ENCODE peak calls at places on chromosomes 5 and 9, in seven cellular contexts. E, F, V, L, C, B and P are unnamed samples.

GRCh38 chr5:6822556-6823343 is 109.5 kb downstream of the TENT4A start:
- DNase-seq in E (no peak), F (no peak), V (no peak), L (no peak), C (no peak), B (peak; percentile 66), P (no peak)

GRCh38 chr9:94951591-94952115 is 225.2 kb downstream of the AOPEP start:
- DNase-seq in E (no peak), F (no peak), V (no peak), L (no peak), C (no peak), B (no peak), P (no peak)

GRCh38 chr5:77851229-77852067 is 75.3 kb upstream of the TBCA start:
- DNase-seq in E (peak; percentile 57), F (no peak), V (peak; percentile 53), L (peak; percentile 29), C (no peak), B (peak; percentile 48), P (peak; percentile 29)

GRCh38 chr5:31990701-31991110 is 183.4 kb downstream of the GOLPH3 start:
- DNase-seq in E (no peak), F (no peak), V (peak; percentile 14), L (no peak), C (no peak), B (no peak), P (no peak)

GRCh38 chr5:14164164-14164720 is 21.1 kb downstream of the TRIO start:
- DNase-seq in E (no peak), F (no peak), V (no peak), L (no peak), C (no peak), B (no peak), P (no peak)

GRCh38 chr5:73451218-73452130 is 2.9 kb upstream of the FOXD1 start:
- DNase-seq in E (peak; percentile 72), F (peak; percentile 38), V (no peak), L (peak; percentile 77), C (no peak), B (peak; percentile 57), P (peak; percentile 31)

GRCh38 chr5:34652916-34653315 is 3.2 kb upstream of the RAI14 start:
- DNase-seq in E (no peak), F (no peak), V (no peak), L (no peak), C (no peak), B (no peak), P (no peak)

GRCh38 chr9:131676431-131676972 is 63.4 kb downstream of the RAPGEF1 start:
- DNase-seq in E (no peak), F (no peak), V (no peak), L (no peak), C (no peak), B (peak; percentile 36), P (no peak)

GRCh38 chr9:103681435-103681834 is 412.7 kb upstream of the SMC2 start:
- DNase-seq in E (no peak), F (no peak), V (no peak), L (no peak), C (no peak), B (no peak), P (no peak)

GRCh38 chr9:97598461-97599288 is 34.5 kb downstream of the TSTD2 start:
- DNase-seq in E (peak; percentile 69), F (peak; percentile 75), V (peak; percentile 88), L (peak; percentile 69), C (peak; percentile 62), B (peak; percentile 87), P (no peak)

GRCh38 chr5:78647411-78647818 is 1.2 kb downstream of the LHFPL2 start:
- DNase-seq in E (no peak), F (no peak), V (no peak), L (no peak), C (no peak), B (peak; percentile 22), P (no peak)

GRCh38 chr5:64811050-64811640 is 42.4 kb downstream of the CWC27 start:
- DNase-seq in E (no peak), F (no peak), V (no peak), L (no peak), C (peak; percentile 26), B (no peak), P (no peak)

GRCh38 chr5:37248387-37248969 is 698 bp downstream of the CPLANE1 start:
- DNase-seq in E (no peak), F (no peak), V (no peak), L (no peak), C (no peak), B (no peak), P (no peak)

GRCh38 chr9:81032030-81032572 is 657.2 kb downstream of the TLE1 start:
- DNase-seq in E (no peak), F (no peak), V (peak; percentile 71), L (no peak), C (no peak), B (no peak), P (no peak)

GRCh38 chr5:65708140-65708539 is 13.8 kb downstream of the SGTB start:
- DNase-seq in E (no peak), F (no peak), V (no peak), L (no peak), C (no peak), B (no peak), P (no peak)

GRCh38 chr5:19795218-19795617 is 192.8 kb downstream of the CDH18 start:
- DNase-seq in E (peak; percentile 13), F (no peak), V (no peak), L (no peak), C (no peak), B (no peak), P (no peak)

DNA sequence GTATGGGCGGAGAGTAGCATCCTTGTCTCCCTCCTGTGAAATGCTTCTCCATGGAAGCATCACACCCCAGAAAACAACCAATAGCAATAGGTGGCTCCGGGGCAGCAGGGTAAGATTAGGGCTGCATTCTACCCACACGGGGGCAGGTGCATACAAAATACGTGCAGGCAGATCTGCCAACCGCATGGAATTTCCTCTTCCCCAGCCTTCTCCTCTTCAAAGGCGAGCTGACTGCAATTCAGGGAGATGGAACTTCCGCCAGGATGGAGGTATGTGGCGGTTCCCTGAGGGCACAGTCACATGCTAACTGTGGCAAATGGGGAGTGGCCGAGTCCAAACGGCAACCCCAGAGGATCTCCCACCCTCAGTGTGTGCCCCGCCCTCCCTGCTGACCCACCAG is 81.5 kb downstream of the LMNB1 start:
- DNase-seq in E (peak; percentile 57), F (no peak), V (no peak), L (no peak), C (no peak), B (no peak), P (no peak)
- TF ChIP-seq CTCF in E (no peak), F (no peak), V (no peak), L (no peak), C (no peak), B (no peak), P (no peak)

DNA sequence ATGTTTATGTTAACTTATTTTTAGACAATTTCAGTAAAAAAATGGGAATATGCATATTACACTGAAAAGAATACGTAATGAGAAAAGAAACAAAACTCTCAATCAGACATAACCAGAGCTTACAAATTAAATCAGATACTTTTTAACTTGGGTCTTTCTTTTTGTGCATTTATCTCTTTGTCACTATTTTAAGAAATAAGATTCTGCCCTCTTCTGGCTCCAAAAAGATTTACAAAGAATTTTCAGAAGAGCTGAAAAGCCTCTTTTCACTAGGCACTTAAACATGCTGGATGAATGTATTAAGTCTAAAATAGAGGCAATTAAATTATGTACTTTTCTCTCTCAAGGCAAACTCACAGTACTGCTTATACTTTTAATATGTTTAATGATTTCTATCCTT is 55.5 kb downstream of the CEP120 start:
- DNase-seq in E (no peak), F (no peak), V (no peak), L (no peak), C (no peak), B (no peak), P (no peak)
- TF ChIP-seq CTCF in E (no peak), F (no peak), V (peak; percentile 38), L (peak; percentile 63), C (no peak), B (peak; percentile 29), P (no peak)

GRCh38 chr5:160118349-160119141 is 705 bp downstream of the PWWP2A start:
- DNase-seq in E (peak; percentile 25), F (peak; percentile 54), V (peak; percentile 17), L (peak; percentile 23), C (no peak), B (peak; percentile 58), P (peak; percentile 62)

GRCh38 chr5:160116991-160117390 is 2.3 kb downstream of the PWWP2A start:
- DNase-seq in E (no peak), F (no peak), V (no peak), L (no peak), C (no peak), B (no peak), P (no peak)

GRCh38 chr5:160119905-160120266 is 636 bp upstream of the PWWP2A start:
- DNase-seq in E (no peak), F (no peak), V (no peak), L (no peak), C (no peak), B (no peak), P (no peak)

DNA sequence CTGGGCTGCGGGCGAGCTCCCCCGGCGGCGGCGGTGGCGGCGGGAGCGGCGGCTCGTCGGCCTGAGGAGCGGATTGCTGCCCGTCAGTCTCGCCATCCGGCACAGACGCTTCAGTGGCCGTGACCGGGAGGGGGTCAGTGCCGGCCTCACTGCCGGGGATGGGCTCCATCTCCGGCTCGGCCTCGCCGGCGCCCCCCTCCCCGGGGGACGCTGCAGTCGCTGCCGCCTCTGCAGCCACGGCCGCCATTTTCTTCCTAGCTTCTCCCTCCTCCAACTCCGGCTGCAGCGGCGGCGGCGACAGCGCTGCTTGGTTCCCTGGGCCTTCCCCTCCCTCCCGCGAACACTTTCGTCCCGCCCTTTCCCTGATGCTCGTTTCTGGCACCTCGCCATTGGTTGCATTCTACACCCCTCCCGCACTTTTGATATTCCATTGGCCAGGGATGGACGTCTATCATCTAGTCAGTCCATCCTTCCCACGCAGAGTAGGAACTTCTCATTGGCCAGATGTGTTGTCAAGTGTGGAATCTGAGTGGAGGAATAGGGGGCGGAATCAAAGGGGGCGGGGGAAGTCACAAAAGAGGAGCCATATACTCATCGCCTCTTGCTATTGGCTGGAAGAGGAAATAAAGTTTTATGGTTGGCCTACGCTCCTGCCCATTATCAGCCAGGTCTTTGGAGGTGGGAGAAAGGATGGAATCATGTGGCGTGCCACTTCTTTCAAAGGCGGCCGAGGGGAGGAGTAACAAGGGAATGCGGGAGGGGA is at the start of gene PWWP2A:
- DNase-seq in E (peak; percentile 97), F (peak; percentile 100), V (peak; percentile 100), L (peak; percentile 90), C (peak; percentile 100), B (peak; percentile 100), P (peak; percentile 81)
- TF ChIP-seq CTCF in E (no peak), F (no peak), V (no peak), L (peak; percentile 39), C (no peak), B (peak; percentile 15), P (no peak)

GRCh38 chr9:8858250-8859161 is 1058.9 kb upstream of the DMAC1 start:
- DNase-seq in E (peak; percentile 25), F (no peak), V (peak; percentile 57), L (peak; percentile 38), C (no peak), B (no peak), P (no peak)

GRCh38 chr9:8857330-8858249 is 1058.0 kb upstream of the DMAC1 start:
- DNase-seq in E (peak; percentile 77), F (peak; percentile 31), V (peak; percentile 66), L (peak; percentile 67), C (no peak), B (peak; percentile 64), P (no peak)

GRCh38 chr9:8859416-8859815 is 1059.8 kb upstream of the DMAC1 start:
- DNase-seq in E (no peak), F (no peak), V (no peak), L (no peak), C (no peak), B (no peak), P (no peak)

GRCh38 chr9:8855046-8855445 is 1055.5 kb upstream of the DMAC1 start:
- DNase-seq in E (no peak), F (no peak), V (no peak), L (no peak), C (no peak), B (no peak), P (no peak)

GRCh38 chr9:8856686-8857329 is 1057.2 kb upstream of the DMAC1 start:
- DNase-seq in E (no peak), F (no peak), V (no peak), L (no peak), C (no peak), B (no peak), P (no peak)
- TF ChIP-seq CTCF in E (no peak), F (no peak), V (no peak), L (peak; percentile 39), C (no peak), B (no peak), P (no peak)